ENCODE peak calls at places on chromosomes 16 and 17, in four cellular contexts. H is breast epithelium, D is 8988T, Z is cardiac muscle cell. W is an unnamed sample.

GRCh38 chr17:48816774-48817590 is at the start of gene TTLL6:
- DNase-seq in H (peak; percentile 85), D (peak; percentile 70), Z (peak; percentile 88), W (peak; percentile 95)

GRCh38 chr16:15572329-15573001 is 70.5 kb downstream of the MARF1 start:
- DNase-seq in H (no peak), D (no peak), Z (peak; percentile 82), W (no peak)

GRCh38 chr17:79544142-79544914 is 66.5 kb downstream of the RBFOX3 start:
- DNase-seq in H (no peak), D (no peak), Z (no peak), W (no peak)

GRCh38 chr17:12536472-12536871 is 129.2 kb upstream of the MYOCD start:
- DNase-seq in H (no peak), D (no peak), Z (no peak), W (no peak)

GRCh38 chr16:71628810-71629209 is 2.8 kb downstream of the MARVELD3 start:
- DNase-seq in H (no peak), D (no peak), Z (peak; percentile 85), W (no peak)

GRCh38 chr17:8109669-8110455 is 8.5 kb downstream of the ALOXE3 start:
- DNase-seq in H (peak; percentile 78), D (no peak), Z (peak; percentile 48), W (peak; percentile 74)

GRCh38 chr17:67376509-67376891 is 581 bp upstream of the PITPNC1 start:
- DNase-seq in H (no peak), D (no peak), Z (peak; percentile 32), W (no peak)

GRCh38 chr17:19539841-19540311 is 6.2 kb downstream of the SLC47A1 start:
- DNase-seq in H (no peak), D (no peak), Z (no peak), W (no peak)

GRCh38 chr16:75341934-75342811 is 90.7 kb upstream of the BCAR1 start:
- DNase-seq in H (no peak), D (no peak), Z (peak; percentile 56), W (no peak)

GRCh38 chr16:1052791-1053521 is 19.6 kb upstream of the SSTR5 start:
- DNase-seq in H (no peak), D (no peak), Z (no peak), W (no peak)

GRCh38 chr16:49594706-49595534 is 221.3 kb downstream of the C16orf78 start:
- DNase-seq in H (no peak), D (no peak), Z (no peak), W (no peak)

GRCh38 chr17:27332052-27332403 is 38.1 kb downstream of the WSB1 start:
- DNase-seq in H (no peak), D (no peak), Z (no peak), W (no peak)

GRCh38 chr17:27491713-27492190 is 35.5 kb downstream of the KSR1 start:
- DNase-seq in H (no peak), D (no peak), Z (no peak), W (no peak)

GRCh38 chr17:48631693-48632578 is 5.8 kb upstream of the HOXB9 start:
- DNase-seq in H (no peak), D (no peak), Z (no peak), W (no peak)

GRCh38 chr17:66964930-66965800 is 658 bp downstream of the CACNG4 start:
- DNase-seq in H (no peak), D (peak; percentile 78), Z (peak; percentile 19), W (peak; percentile 74)

GRCh38 chr16:12204601-12205000 is 228.1 kb downstream of the SNX29 start:
- DNase-seq in H (no peak), D (no peak), Z (no peak), W (no peak)

GRCh38 chr16:69187891-69188451 is 1.0 kb downstream of the SNTB2 start:
- DNase-seq in H (no peak), D (peak; percentile 32), Z (peak; percentile 44), W (no peak)

GRCh38 chr16:53893731-53894435 is 189.9 kb downstream of the FTO start:
- DNase-seq in H (no peak), D (no peak), Z (peak; percentile 55), W (peak; percentile 39)

GRCh38 chr16:8899709-8900317 is 17.7 kb downstream of the LITAFD start:
- DNase-seq in H (no peak), D (no peak), Z (no peak), W (no peak)

GRCh38 chr16:21194771-21195301 is 16.5 kb downstream of the ZP2 start:
- DNase-seq in H (no peak), D (no peak), Z (peak; percentile 7), W (no peak)

GRCh38 chr17:57898487-57899311 is 48.9 kb upstream of the MRPS23 start:
- DNase-seq in H (no peak), D (no peak), Z (peak; percentile 38), W (no peak)

GRCh38 chr16:11111891-11112634 is 143.9 kb downstream of the SOCS1 start:
- DNase-seq in H (no peak), D (no peak), Z (no peak), W (no peak)

GRCh38 chr17:57032343-57032742 is 52.7 kb upstream of the AKAP1 start:
- DNase-seq in H (no peak), D (no peak), Z (no peak), W (no peak)

GRCh38 chr17:2195729-2196128 is 107.9 kb downstream of the SMG6 start:
- DNase-seq in H (no peak), D (no peak), Z (no peak), W (no peak)

GRCh38 chr16:86952769-86953168 is 364.4 kb downstream of the C16orf95 start:
- DNase-seq in H (no peak), D (peak; percentile 68), Z (no peak), W (no peak)

GRCh38 chr16:12120331-12120981 is 143.9 kb downstream of the SNX29 start:
- DNase-seq in H (no peak), D (no peak), Z (peak; percentile 71), W (peak; percentile 73)

GRCh38 chr16:56245197-56245596 is 53.9 kb downstream of the GNAO1 start:
- DNase-seq in H (no peak), D (no peak), Z (no peak), W (no peak)

GRCh38 chr16:46746821-46747776 is 1.0 kb downstream of the MYLK3 start:
- DNase-seq in H (no peak), D (no peak), Z (no peak), W (no peak)

GRCh38 chr17:44981221-44981968 is 13.3 kb upstream of the C1QL1 start:
- DNase-seq in H (no peak), D (no peak), Z (peak; percentile 24), W (no peak)

GRCh38 chr16:11296706-11297491 is 15.8 kb upstream of the PRM1 start:
- DNase-seq in H (no peak), D (no peak), Z (no peak), W (no peak)

GRCh38 chr16:15811778-15812750 is 44.8 kb downstream of the MYH11 start:
- DNase-seq in H (no peak), D (no peak), Z (peak; percentile 96), W (no peak)

GRCh38 chr16:89170346-89171215 is 967 bp upstream of the CDH15 start:
- DNase-seq in H (no peak), D (no peak), Z (no peak), W (peak; percentile 41)

GRCh38 chr16:66378739-66379570 is 12.5 kb downstream of the CDH5 start:
- DNase-seq in H (no peak), D (no peak), Z (no peak), W (no peak)

GRCh38 chr17:82822281-82822680 is 17.5 kb downstream of the ZNF750 start:
- DNase-seq in H (no peak), D (no peak), Z (no peak), W (no peak)

GRCh38 chr17:18043491-18043890 is 4.3 kb downstream of the GID4 start:
- DNase-seq in H (no peak), D (no peak), Z (peak; percentile 37), W (no peak)

GRCh38 chr17:15453782-15454181 is 13.6 kb downstream of the CDRT4 start:
- DNase-seq in H (no peak), D (no peak), Z (no peak), W (no peak)

GRCh38 chr17:2814499-2815341 is 18.5 kb downstream of the RAP1GAP2 start:
- DNase-seq in H (no peak), D (no peak), Z (no peak), W (no peak)

GRCh38 chr17:36941265-36942021 is 4.2 kb downstream of the LHX1 start:
- DNase-seq in H (no peak), D (no peak), Z (no peak), W (no peak)

GRCh38 chr17:77424585-77425344 is 284.0 kb downstream of the SEC14L1 start:
- DNase-seq in H (no peak), D (no peak), Z (peak; percentile 99), W (no peak)

W was measured in NCI-H748 treated with DMSO at 0.1 percent for 48 hours.